ENCODE peak calls at places on chromosomes 6 and 20, in six cellular contexts. One of them, this sample, is unnamed.

GRCh38 chr20:59667131-59667530 is 62.8 kb downstream of the PHACTR3 start:
- DNase-seq in H9: no peak
- DNase-seq in trophoblast cell: no peak
- DNase-seq in H1: no peak
- DNase-seq in IMR-90: no peak
- DNase-seq in neuronal stem cell: no peak
- DNase-seq in this sample: no peak

GRCh38 chr6:3906191-3907019 is 57.2 kb downstream of the FAM50B start:
- DNase-seq in H1: no peak
- DNase-seq in trophoblast cell: peak
- DNase-seq in H9: no peak
- DNase-seq in IMR-90: no peak
- DNase-seq in neuronal stem cell: peak
- DNase-seq in this sample: no peak

GRCh38 chr20:3744806-3745685 is 12.6 kb downstream of the HSPA12B start:
- DNase-seq in neuronal stem cell: peak
- DNase-seq in H9: peak
- DNase-seq in IMR-90: no peak
- DNase-seq in trophoblast cell: peak
- DNase-seq in H1: peak
- DNase-seq in this sample: peak

GRCh38 chr6:56416247-56416646 is 168.9 kb upstream of the COL21A1 start:
- DNase-seq in IMR-90: peak
- DNase-seq in H1: no peak
- DNase-seq in trophoblast cell: no peak
- DNase-seq in H9: no peak
- DNase-seq in neuronal stem cell: no peak
- DNase-seq in this sample: no peak

GRCh38 chr6:116144590-116144989 is 18.7 kb upstream of the COL10A1 start:
- DNase-seq in trophoblast cell: no peak
- DNase-seq in H9: no peak
- DNase-seq in H1: no peak
- DNase-seq in neuronal stem cell: no peak
- DNase-seq in IMR-90: peak
- DNase-seq in this sample: peak

GRCh38 chr20:50099565-50099991 is 13.4 kb downstream of the UBE2V1 start:
- DNase-seq in H1: no peak
- DNase-seq in IMR-90: no peak
- DNase-seq in H9: no peak
- DNase-seq in neuronal stem cell: no peak
- DNase-seq in trophoblast cell: peak
- DNase-seq in this sample: no peak

GRCh38 chr20:14012671-14013070 is 17.4 kb downstream of the MACROD2 start:
- DNase-seq in H9: no peak
- DNase-seq in neuronal stem cell: no peak
- DNase-seq in IMR-90: no peak
- DNase-seq in trophoblast cell: no peak
- DNase-seq in H1: no peak
- DNase-seq in this sample: no peak

GRCh38 chr20:63013207-63013606 is 6.4 kb upstream of the BHLHE23 start:
- DNase-seq in H9: no peak
- DNase-seq in neuronal stem cell: no peak
- DNase-seq in H1: no peak
- DNase-seq in trophoblast cell: no peak
- DNase-seq in IMR-90: no peak
- DNase-seq in this sample: no peak

GRCh38 chr6:106782524-106783265 is 153.3 kb downstream of the QRSL1 start:
- DNase-seq in H1: no peak
- DNase-seq in IMR-90: no peak
- DNase-seq in neuronal stem cell: no peak
- DNase-seq in trophoblast cell: peak
- DNase-seq in H9: no peak
- DNase-seq in this sample: peak

GRCh38 chr6:116210750-116211425 is 43.0 kb downstream of the TSPYL4 start:
- DNase-seq in H9: no peak
- DNase-seq in neuronal stem cell: no peak
- DNase-seq in trophoblast cell: peak
- DNase-seq in H1: no peak
- DNase-seq in IMR-90: peak
- DNase-seq in this sample: no peak

GRCh38 chr20:39853664-39854063 is 835.4 kb downstream of the MAFB start:
- DNase-seq in neuronal stem cell: peak
- DNase-seq in H9: no peak
- DNase-seq in H1: peak
- DNase-seq in trophoblast cell: peak
- DNase-seq in IMR-90: peak
- DNase-seq in this sample: peak

GRCh38 chr6:163585932-163586437 is 171.5 kb downstream of the QKI start:
- DNase-seq in H9: no peak
- DNase-seq in neuronal stem cell: no peak
- DNase-seq in H1: no peak
- DNase-seq in trophoblast cell: peak
- DNase-seq in IMR-90: peak
- DNase-seq in this sample: peak

GRCh38 chr20:62860924-62861691 is 514 bp downstream of the TCFL5 start:
- DNase-seq in neuronal stem cell: peak
- DNase-seq in H9: peak
- DNase-seq in trophoblast cell: peak
- DNase-seq in H1: peak
- DNase-seq in IMR-90: no peak
- DNase-seq in this sample: peak

GRCh38 chr6:83962592-83962991 is 71.0 kb upstream of the MRAP2 start:
- DNase-seq in trophoblast cell: no peak
- DNase-seq in neuronal stem cell: no peak
- DNase-seq in H9: no peak
- DNase-seq in H1: no peak
- DNase-seq in IMR-90: no peak
- DNase-seq in this sample: no peak

GRCh38 chr6:137309078-137309762 is 90.0 kb upstream of the IFNGR1 start:
- DNase-seq in trophoblast cell: peak
- DNase-seq in H9: peak
- DNase-seq in neuronal stem cell: no peak
- DNase-seq in IMR-90: peak
- DNase-seq in H1: peak
- DNase-seq in this sample: peak

GRCh38 chr6:131776986-131777385 is 30.8 kb upstream of the ENPP1 start:
- DNase-seq in H1: no peak
- DNase-seq in IMR-90: no peak
- DNase-seq in H9: no peak
- DNase-seq in neuronal stem cell: no peak
- DNase-seq in trophoblast cell: no peak
- DNase-seq in this sample: no peak

GRCh38 chr6:13268914-13269532 is 59.3 kb downstream of the TBC1D7 start:
- DNase-seq in IMR-90: peak
- DNase-seq in neuronal stem cell: no peak
- DNase-seq in H9: no peak
- DNase-seq in trophoblast cell: peak
- DNase-seq in H1: no peak
- DNase-seq in this sample: peak

GRCh38 chr20:19212524-19213502 is at the start of gene SLC24A3:
- DNase-seq in neuronal stem cell: peak
- DNase-seq in H1: peak
- DNase-seq in trophoblast cell: peak
- DNase-seq in H9: peak
- DNase-seq in IMR-90: no peak
- DNase-seq in this sample: peak

GRCh38 chr6:6834356-6835342 is 246.1 kb downstream of the LY86 start:
- DNase-seq in H1: no peak
- DNase-seq in IMR-90: no peak
- DNase-seq in neuronal stem cell: no peak
- DNase-seq in trophoblast cell: no peak
- DNase-seq in H9: no peak
- DNase-seq in this sample: no peak

GRCh38 chr6:100426689-100427338 is 37.9 kb downstream of the SIM1 start:
- DNase-seq in trophoblast cell: no peak
- DNase-seq in H1: no peak
- DNase-seq in IMR-90: no peak
- DNase-seq in H9: no peak
- DNase-seq in neuronal stem cell: no peak
- DNase-seq in this sample: no peak

GRCh38 chr6:157989541-157990289 is 8.1 kb downstream of the SYNJ2 start:
- DNase-seq in H1: no peak
- DNase-seq in H9: no peak
- DNase-seq in trophoblast cell: no peak
- DNase-seq in IMR-90: peak
- DNase-seq in neuronal stem cell: no peak
- DNase-seq in this sample: peak

GRCh38 chr6:31107052-31107451 is 5.3 kb downstream of the C6orf15 start:
- DNase-seq in H1: no peak
- DNase-seq in IMR-90: no peak
- DNase-seq in trophoblast cell: no peak
- DNase-seq in H9: no peak
- DNase-seq in neuronal stem cell: no peak
- DNase-seq in this sample: no peak

GRCh38 chr6:90251295-90251992 is 45.2 kb downstream of the BACH2 start:
- DNase-seq in H1: no peak
- DNase-seq in neuronal stem cell: no peak
- DNase-seq in trophoblast cell: no peak
- DNase-seq in H9: no peak
- DNase-seq in IMR-90: peak
- DNase-seq in this sample: no peak

GRCh38 chr6:14015964-14016363 is 91.2 kb downstream of the RNF182 start:
- DNase-seq in trophoblast cell: no peak
- DNase-seq in H1: no peak
- DNase-seq in H9: no peak
- DNase-seq in IMR-90: no peak
- DNase-seq in neuronal stem cell: no peak
- DNase-seq in this sample: no peak

GRCh38 chr6:143223895-143224294 is 163.2 kb downstream of the AIG1 start:
- DNase-seq in neuronal stem cell: peak
- DNase-seq in H9: no peak
- DNase-seq in trophoblast cell: peak
- DNase-seq in H1: no peak
- DNase-seq in IMR-90: no peak
- DNase-seq in this sample: peak

DNA sequence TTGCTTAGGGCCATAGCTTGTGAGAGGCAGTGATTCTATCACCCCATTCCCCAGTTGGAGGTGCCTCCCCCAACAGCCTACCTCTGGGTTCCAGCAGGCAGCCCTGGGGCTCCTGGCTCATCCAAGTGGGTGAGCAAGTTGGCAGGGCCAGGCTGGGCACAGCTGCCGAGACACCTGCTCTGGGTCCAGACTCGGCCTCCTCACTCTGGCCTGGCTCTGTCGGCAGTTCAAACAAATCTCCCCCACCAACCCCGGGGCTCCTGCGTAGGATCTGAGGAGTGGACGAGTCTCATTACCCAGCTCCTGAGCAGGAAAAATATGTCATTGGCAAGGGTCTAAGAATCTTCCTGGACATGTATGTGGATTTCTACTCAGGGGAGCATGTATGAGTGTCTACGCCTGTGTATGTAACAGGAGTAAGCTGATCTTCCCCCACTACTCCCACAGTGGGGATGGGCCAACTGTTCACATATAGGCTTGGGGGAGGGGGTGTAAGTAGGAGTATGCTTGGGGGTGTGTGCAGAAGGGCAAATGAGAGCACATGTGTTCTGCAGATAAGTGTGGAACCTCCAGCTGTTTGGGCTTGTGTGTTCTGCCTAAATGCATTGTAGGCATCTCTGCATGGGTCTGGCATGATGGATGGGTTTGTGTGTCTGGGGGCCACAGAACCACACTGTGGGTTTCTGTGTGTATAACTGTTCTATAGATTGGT is 2.0 kb downstream of the ID1 start:
- DNase-seq in trophoblast cell: peak
- DNase-seq in H9: peak
- DNase-seq in H1: peak
- DNase-seq in neuronal stem cell: no peak
- DNase-seq in IMR-90: peak
- DNase-seq in this sample: peak
- H3K18ac ChIP-seq in trophoblast cell: peak
- H3K18ac ChIP-seq in H9: peak
- H3K18ac ChIP-seq in H1: peak
- H3K18ac ChIP-seq in neuronal stem cell: peak
- H3K18ac ChIP-seq in IMR-90: peak
- H3K18ac ChIP-seq in this sample: peak

GRCh38 chr6:29631860-29632731 is 887 bp downstream of the GABBR1 start:
- DNase-seq in H1: peak
- DNase-seq in neuronal stem cell: no peak
- DNase-seq in trophoblast cell: no peak
- DNase-seq in H9: peak
- DNase-seq in IMR-90: peak
- DNase-seq in this sample: peak
- H2BK120ac ChIP-seq in H1: no peak
- H2BK120ac ChIP-seq in neuronal stem cell: peak
- H2BK120ac ChIP-seq in trophoblast cell: no peak
- H2BK120ac ChIP-seq in H9: no peak
- H2BK120ac ChIP-seq in IMR-90: no peak
- H2BK120ac ChIP-seq in this sample: peak

GRCh38 chr6:46042355-46042999 is 26.8 kb upstream of the CLIC5 start:
- DNase-seq in trophoblast cell: peak
- DNase-seq in H1: no peak
- DNase-seq in IMR-90: peak
- DNase-seq in neuronal stem cell: peak
- DNase-seq in H9: peak
- DNase-seq in this sample: peak
- H4K91ac ChIP-seq in trophoblast cell: no peak
- H4K91ac ChIP-seq in H1: no peak
- H4K91ac ChIP-seq in IMR-90: no peak
- H4K91ac ChIP-seq in neuronal stem cell: no peak
- H4K91ac ChIP-seq in H9: no peak
- H4K91ac ChIP-seq in this sample: no peak

GRCh38 chr20:10432079-10432478 is 1.9 kb downstream of the MKKS start:
- DNase-seq in H1: no peak
- DNase-seq in IMR-90: no peak
- DNase-seq in trophoblast cell: no peak
- DNase-seq in H9: no peak
- DNase-seq in neuronal stem cell: no peak
- DNase-seq in this sample: no peak

GRCh38 chr20:10433014-10433622 is 904 bp downstream of the MKKS start:
- DNase-seq in trophoblast cell: no peak
- DNase-seq in neuronal stem cell: no peak
- DNase-seq in H1: no peak
- DNase-seq in H9: no peak
- DNase-seq in IMR-90: peak
- DNase-seq in this sample: peak

GRCh38 chr20:10430000-10430466 is 4.0 kb downstream of the MKKS start:
- DNase-seq in H1: no peak
- DNase-seq in H9: no peak
- DNase-seq in trophoblast cell: no peak
- DNase-seq in IMR-90: peak
- DNase-seq in neuronal stem cell: no peak
- DNase-seq in this sample: no peak

GRCh38 chr20:10429443-10429981 is 4.5 kb downstream of the MKKS start:
- DNase-seq in IMR-90: no peak
- DNase-seq in neuronal stem cell: no peak
- DNase-seq in trophoblast cell: no peak
- DNase-seq in H9: no peak
- DNase-seq in H1: no peak
- DNase-seq in this sample: no peak

DNA sequence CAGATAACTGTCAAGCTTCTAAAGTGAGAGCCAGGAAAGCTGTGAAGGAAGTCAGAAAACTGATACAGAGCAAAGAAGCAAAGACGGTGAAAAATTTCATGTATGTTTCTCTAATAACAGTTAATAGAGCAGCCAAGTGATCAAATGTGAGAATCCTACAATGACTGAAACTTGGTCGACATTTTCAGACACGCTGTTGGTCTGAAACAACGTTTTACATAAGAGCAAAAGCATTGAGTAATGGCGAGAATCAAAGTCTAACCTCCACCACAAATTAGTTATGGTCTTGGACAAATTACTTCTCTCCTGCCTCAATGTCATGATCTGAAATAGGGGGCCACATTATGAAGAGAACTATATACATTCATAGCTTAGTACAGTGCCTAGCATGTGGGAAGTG is 3.3 kb downstream of the MKKS start:
- DNase-seq in H9: no peak
- DNase-seq in IMR-90: no peak
- DNase-seq in H1: no peak
- DNase-seq in trophoblast cell: no peak
- DNase-seq in neuronal stem cell: no peak
- DNase-seq in this sample: no peak
- H3K18ac ChIP-seq in H9: no peak
- H3K18ac ChIP-seq in IMR-90: no peak
- H3K18ac ChIP-seq in H1: no peak
- H3K18ac ChIP-seq in trophoblast cell: no peak
- H3K18ac ChIP-seq in neuronal stem cell: no peak
- H3K18ac ChIP-seq in this sample: no peak